ENCODE peak calls at places on chromosomes 16 and 17, in nine cellular contexts. A is dorsolateral prefrontal cortex; Y is effector CD4-positive, alpha-beta T cell; J is stimulated activated CD4-positive, alpha-beta T cell treated with anti-CD3 and anti-CD28 coated beads, Interleukin-1b, Interleukin-23, amount 100 ng/mL, for 1 hour; E is activated T-helper 1 cell treated with anti-CD3 and anti-CD28 coated beads, Interleukin-12 subunit alpha, Interleukin-12 subunit beta, Interleukin-2, Interleukin-4 antibody, amounts not matched to agents 30 ng/mL and 10 ng/mL and 1 ng/mL, durations not matched to agents 14 hours and 24 hours and 36 hours; O is NCI-H510A treated with DMSO at 0.1 percent for 48 hours; I is DMS79; M is GM18507; B is breast epithelium. N is an unnamed sample.

GRCh38 chr16:87800497-87800896 is 34.7 kb upstream of the KLHDC4 start:
- DNase-seq in O (no peak), J (no peak), B (no peak), Y (no peak), A (no peak), I (no peak), E (no peak), M (no peak), N (no peak)

GRCh38 chr16:67407788-67408452 is 8.4 kb downstream of the ZDHHC1 start:
- DNase-seq in M (no peak), J (no peak), A (no peak), Y (no peak), E (no peak), I (no peak), B (no peak), O (no peak), N (no peak)

GRCh38 chr17:73782641-73783381 is 138.6 kb upstream of the SDK2 start:
- DNase-seq in M (no peak), I (no peak), O (peak; percentile 28), B (no peak), E (no peak), Y (no peak), A (no peak), J (no peak), N (no peak)

GRCh38 chr17:48016112-48016511 is 21.5 kb downstream of the COPZ2 start:
- DNase-seq in E (no peak), M (no peak), O (no peak), Y (no peak), A (no peak), I (no peak), B (no peak), J (no peak), N (no peak)

GRCh38 chr16:89114159-89114981 is 20.7 kb downstream of the ACSF3 start:
- DNase-seq in E (no peak), Y (peak; percentile 29), J (no peak), O (no peak), B (no peak), I (no peak), A (no peak), M (no peak), N (peak; percentile 61)

GRCh38 chr17:49130891-49131290 is 1.7 kb upstream of the B4GALNT2 start:
- DNase-seq in A (no peak), E (no peak), I (no peak), M (no peak), O (no peak), Y (no peak), B (no peak), J (no peak), N (no peak)

GRCh38 chr16:67087803-67088202 is 21.9 kb upstream of the PHAF1 start:
- DNase-seq in J (no peak), A (no peak), Y (no peak), B (no peak), O (no peak), E (no peak), I (peak; percentile 57), M (no peak), N (no peak)

GRCh38 chr17:61565213-61565612 is 25.8 kb downstream of the NACA2 start:
- DNase-seq in A (no peak), M (no peak), E (no peak), Y (no peak), J (no peak), B (no peak), O (no peak), I (no peak), N (no peak)

GRCh38 chr17:78716814-78717393 is 65.2 kb downstream of the CYTH1 start:
- DNase-seq in E (no peak), M (no peak), A (peak; percentile 93), B (peak; percentile 76), O (peak; percentile 84), Y (no peak), I (peak; percentile 41), J (no peak), N (peak; percentile 78)

GRCh38 chr16:81694494-81695285 is 84.4 kb upstream of the PLCG2 start:
- DNase-seq in Y (no peak), A (no peak), O (no peak), B (no peak), I (peak; percentile 2), M (no peak), J (no peak), E (no peak), N (no peak)

GRCh38 chr16:31700530-31701388 is 172.8 kb upstream of the ZNF267 start:
- DNase-seq in M (peak; percentile 33), I (no peak), A (peak; percentile 91), J (peak; percentile 82), E (peak; percentile 72), Y (peak; percentile 84), O (peak; percentile 95), B (peak; percentile 84), N (peak; percentile 37)

GRCh38 chr17:18966831-18967624 is 15.1 kb downstream of the SLC5A10 start:
- DNase-seq in Y (no peak), J (no peak), I (peak; percentile 23), E (no peak), M (no peak), A (no peak), O (peak; percentile 61), B (no peak), N (peak; percentile 40)

GRCh38 chr16:31072540-31073072 is 1.4 kb downstream of the ZNF668 start:
- DNase-seq in J (no peak), O (peak; percentile 50), I (no peak), Y (no peak), A (no peak), M (no peak), B (no peak), E (peak; percentile 17), N (peak; percentile 39)